ENCODE peak calls at places on chromosomes 5 and 9, in four cellular contexts. One of them, this sample, is unnamed.

GRCh38 chr9:34982352-34982751 is 7.2 kb upstream of the DNAJB5 start:
- DNase-seq in CD4-positive, alpha-beta T cell: no peak
- DNase-seq in tibial artery: peak; percentile 37
- DNase-seq in left ventricle myocardium inferior: no peak
- DNase-seq in this sample: no peak

GRCh38 chr5:78490709-78491485 is 130.5 kb downstream of the SCAMP1 start:
- DNase-seq in CD4-positive, alpha-beta T cell: no peak
- DNase-seq in tibial artery: no peak
- DNase-seq in left ventricle myocardium inferior: no peak
- DNase-seq in this sample: no peak

GRCh38 chr9:136799079-136799853 is 3.1 kb downstream of the CCDC183 start:
- DNase-seq in CD4-positive, alpha-beta T cell: no peak
- DNase-seq in tibial artery: no peak
- DNase-seq in left ventricle myocardium inferior: no peak
- DNase-seq in this sample: peak; percentile 75

GRCh38 chr5:172665049-172665541 is 24.0 kb downstream of the NEURL1B start:
- DNase-seq in CD4-positive, alpha-beta T cell: no peak
- DNase-seq in tibial artery: no peak
- DNase-seq in left ventricle myocardium inferior: no peak
- DNase-seq in this sample: no peak

GRCh38 chr9:18822850-18823249 is 210.2 kb downstream of the SAXO1 start:
- DNase-seq in CD4-positive, alpha-beta T cell: no peak
- DNase-seq in tibial artery: no peak
- DNase-seq in left ventricle myocardium inferior: no peak
- DNase-seq in this sample: no peak

GRCh38 chr5:53733853-53734252 is 173.4 kb downstream of the NDUFS4 start:
- DNase-seq in CD4-positive, alpha-beta T cell: no peak
- DNase-seq in tibial artery: no peak
- DNase-seq in left ventricle myocardium inferior: no peak
- DNase-seq in this sample: no peak

GRCh38 chr5:43192558-43193170 is 639 bp downstream of the NIM1K start:
- DNase-seq in CD4-positive, alpha-beta T cell: no peak
- DNase-seq in tibial artery: no peak
- DNase-seq in left ventricle myocardium inferior: no peak
- DNase-seq in this sample: no peak

GRCh38 chr9:36207016-36207415 is 16.3 kb downstream of the CLTA start:
- DNase-seq in CD4-positive, alpha-beta T cell: no peak
- DNase-seq in tibial artery: no peak
- DNase-seq in left ventricle myocardium inferior: no peak
- DNase-seq in this sample: no peak

GRCh38 chr5:55540024-55540423 is 5.3 kb upstream of the PLPP1 start:
- DNase-seq in CD4-positive, alpha-beta T cell: no peak
- DNase-seq in tibial artery: no peak
- DNase-seq in left ventricle myocardium inferior: no peak
- DNase-seq in this sample: no peak

GRCh38 chr5:170221319-170221718 is 11.5 kb upstream of the C5orf58 start:
- DNase-seq in CD4-positive, alpha-beta T cell: no peak
- DNase-seq in tibial artery: no peak
- DNase-seq in left ventricle myocardium inferior: no peak
- DNase-seq in this sample: no peak

GRCh38 chr9:121125590-121125989 is 50.8 kb downstream of the CNTRL start:
- DNase-seq in CD4-positive, alpha-beta T cell: no peak
- DNase-seq in tibial artery: no peak
- DNase-seq in left ventricle myocardium inferior: no peak
- DNase-seq in this sample: no peak

GRCh38 chr5:135308245-135308644 is 90.8 kb downstream of the MACROH2A1 start:
- DNase-seq in CD4-positive, alpha-beta T cell: no peak
- DNase-seq in tibial artery: no peak
- DNase-seq in left ventricle myocardium inferior: no peak
- DNase-seq in this sample: peak; percentile 23

GRCh38 chr5:119411935-119412623 is 40.2 kb upstream of the HSD17B4 start:
- DNase-seq in CD4-positive, alpha-beta T cell: peak; percentile 43
- DNase-seq in tibial artery: peak; percentile 78
- DNase-seq in left ventricle myocardium inferior: peak; percentile 25
- DNase-seq in this sample: no peak

GRCh38 chr9:77735515-77735914 is 87.4 kb upstream of the GNA14 start:
- DNase-seq in CD4-positive, alpha-beta T cell: no peak
- DNase-seq in tibial artery: no peak
- DNase-seq in left ventricle myocardium inferior: no peak
- DNase-seq in this sample: no peak

GRCh38 chr9:112858625-112859147 is 32.0 kb downstream of the SLC46A2 start:
- DNase-seq in CD4-positive, alpha-beta T cell: no peak
- DNase-seq in tibial artery: no peak
- DNase-seq in left ventricle myocardium inferior: no peak
- DNase-seq in this sample: no peak

DNA sequence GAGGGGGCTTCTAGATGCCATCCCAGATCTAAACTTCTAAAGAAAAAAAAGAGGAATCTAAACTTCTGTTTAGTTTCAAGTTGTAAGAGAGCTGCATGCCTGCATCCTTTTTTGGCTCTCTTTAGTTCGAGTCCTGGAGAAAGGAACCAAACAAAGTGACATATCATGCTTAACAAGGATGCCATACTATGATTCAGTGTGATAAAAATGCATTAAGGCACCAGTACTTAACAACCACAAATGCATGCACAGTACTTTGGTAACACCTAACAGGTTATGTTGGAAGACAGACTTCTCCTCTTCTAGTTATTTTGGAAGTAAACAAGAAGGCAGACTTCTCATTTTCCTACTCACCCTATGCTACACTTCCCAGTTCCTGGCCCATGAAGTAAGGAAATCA is 27.3 kb downstream of the NME5 start:
- DNase-seq in CD4-positive, alpha-beta T cell: no peak
- DNase-seq in tibial artery: no peak
- DNase-seq in left ventricle myocardium inferior: no peak
- DNase-seq in this sample: no peak
- H3K9me3 ChIP-seq in CD4-positive, alpha-beta T cell: no peaks in the 10 kb centered on the region
- H3K9me3 ChIP-seq in tibial artery: no peaks in the 10 kb centered on the region
- H3K9me3 ChIP-seq in left ventricle myocardium inferior: no peaks in the 10 kb centered on the region
- H3K9me3 ChIP-seq in this sample: no peaks in the 10 kb centered on the region

GRCh38 chr9:93132287-93132927 is 1.6 kb downstream of the NINJ1 start:
- DNase-seq in CD4-positive, alpha-beta T cell: no peak
- DNase-seq in tibial artery: peak; percentile 92
- DNase-seq in left ventricle myocardium inferior: peak; percentile 63
- DNase-seq in this sample: peak; percentile 65

GRCh38 chr9:93129691-93130500 is 4.2 kb downstream of the NINJ1 start:
- DNase-seq in CD4-positive, alpha-beta T cell: no peak
- DNase-seq in tibial artery: peak; percentile 72
- DNase-seq in left ventricle myocardium inferior: peak; percentile 75
- DNase-seq in this sample: no peak

GRCh38 chr9:93132946-93133640 is 958 bp downstream of the NINJ1 start:
- DNase-seq in CD4-positive, alpha-beta T cell: no peak
- DNase-seq in tibial artery: peak; percentile 86
- DNase-seq in left ventricle myocardium inferior: no peak
- DNase-seq in this sample: no peak

GRCh38 chr9:93130861-93131481 is 3.1 kb downstream of the NINJ1 start:
- DNase-seq in CD4-positive, alpha-beta T cell: no peak
- DNase-seq in tibial artery: peak; percentile 81
- DNase-seq in left ventricle myocardium inferior: peak; percentile 58
- DNase-seq in this sample: no peak

DNA sequence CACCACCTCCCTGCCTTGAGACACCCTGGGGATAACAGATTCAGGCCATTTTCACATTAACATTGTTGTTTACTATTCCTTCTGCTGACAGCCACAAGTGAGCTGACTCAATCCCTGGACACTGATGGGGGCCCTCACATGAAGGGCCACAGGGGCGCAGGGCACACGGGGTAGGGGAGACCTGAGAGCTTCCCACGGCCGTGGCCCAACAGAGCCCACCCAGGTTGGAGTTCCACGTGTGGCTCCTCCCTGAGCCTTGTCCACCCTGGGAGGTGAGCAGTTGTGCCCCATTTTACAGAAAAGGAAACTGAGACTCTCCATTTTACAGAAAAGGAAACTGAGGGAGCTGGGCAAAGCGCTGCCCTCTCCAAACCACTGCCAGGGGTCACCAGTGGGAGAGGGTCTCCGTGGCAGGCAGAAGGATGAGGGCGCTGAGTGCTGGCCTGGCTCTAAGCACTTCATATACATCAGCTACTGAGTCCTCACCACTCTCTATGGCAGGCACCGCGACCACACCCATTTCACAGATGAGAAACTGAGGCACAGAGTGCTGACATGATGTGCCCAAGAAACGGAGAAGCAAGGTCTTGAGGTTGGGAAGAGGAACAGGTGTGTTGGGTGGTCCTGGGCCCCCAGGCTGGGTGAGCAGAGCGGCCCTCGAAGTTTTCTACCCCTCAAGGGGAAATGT is 2.3 kb downstream of the NINJ1 start:
- DNase-seq in CD4-positive, alpha-beta T cell: no peak
- DNase-seq in tibial artery: no peak
- DNase-seq in left ventricle myocardium inferior: no peak
- DNase-seq in this sample: no peak
- H3K27ac ChIP-seq in CD4-positive, alpha-beta T cell: peak overlapping the region; percentile 27
- H3K27ac ChIP-seq in tibial artery: peak overlapping the region; percentile 98
- H3K27ac ChIP-seq in left ventricle myocardium inferior: peak overlapping the region; percentile 93
- H3K27ac ChIP-seq in this sample: no peak overlapping the region

DNA sequence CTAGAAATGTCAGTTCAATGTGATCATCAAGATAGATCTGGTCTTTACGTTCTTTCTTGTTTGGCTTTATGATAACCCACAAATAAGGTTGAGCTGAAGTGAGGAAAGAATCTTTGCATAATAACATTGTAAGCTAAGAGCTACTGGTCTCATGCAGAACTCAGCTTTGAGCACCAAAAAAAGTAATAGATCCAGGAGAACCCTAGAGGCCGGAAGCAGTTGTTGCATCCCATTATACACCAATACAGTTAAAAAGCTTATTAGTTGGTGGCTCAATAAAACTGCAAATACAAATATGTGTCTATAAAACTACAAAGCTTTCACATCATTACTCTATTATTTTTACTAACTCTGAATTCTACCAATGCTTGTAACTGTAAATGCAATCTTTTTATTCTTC is 85.5 kb upstream of the NUDT12 start:
- DNase-seq in CD4-positive, alpha-beta T cell: no peak
- DNase-seq in tibial artery: no peak
- DNase-seq in left ventricle myocardium inferior: no peak
- DNase-seq in this sample: no peak
- TF ChIP-seq CTCF in CD4-positive, alpha-beta T cell: no peak
- TF ChIP-seq CTCF in tibial artery: no peak
- TF ChIP-seq CTCF in left ventricle myocardium inferior: no peak
- TF ChIP-seq CTCF in this sample: peak; percentile 15

GRCh38 chr5:178883815-178884430 is 11.8 kb upstream of the ZFP2 start:
- DNase-seq in CD4-positive, alpha-beta T cell: no peak
- DNase-seq in tibial artery: no peak
- DNase-seq in left ventricle myocardium inferior: no peak
- DNase-seq in this sample: no peak
- H3K9me3 ChIP-seq in CD4-positive, alpha-beta T cell: peaks cover 94% of the 10 kb centered on the region
- H3K9me3 ChIP-seq in tibial artery: peaks cover 95% of the 10 kb centered on the region
- H3K9me3 ChIP-seq in left ventricle myocardium inferior: peaks cover 100% of the 10 kb centered on the region
- H3K9me3 ChIP-seq in this sample: peaks cover 66% of the 10 kb centered on the region

GRCh38 chr9:68704498-68704803 is 589 bp upstream of the PIP5K1B start:
- DNase-seq in CD4-positive, alpha-beta T cell: no peak
- DNase-seq in tibial artery: no peak
- DNase-seq in left ventricle myocardium inferior: no peak
- DNase-seq in this sample: no peak

GRCh38 chr9:68704804-68705635 is at the start of gene PIP5K1B:
- DNase-seq in CD4-positive, alpha-beta T cell: no peak
- DNase-seq in tibial artery: peak; percentile 80
- DNase-seq in left ventricle myocardium inferior: peak; percentile 77
- DNase-seq in this sample: peak; percentile 76

GRCh38 chr9:68706579-68707201 is 1.6 kb downstream of the PIP5K1B start:
- DNase-seq in CD4-positive, alpha-beta T cell: no peak
- DNase-seq in tibial artery: no peak
- DNase-seq in left ventricle myocardium inferior: no peak
- DNase-seq in this sample: no peak

GRCh38 chr9:68708089-68708488 is 3.0 kb downstream of the PIP5K1B start:
- DNase-seq in CD4-positive, alpha-beta T cell: no peak
- DNase-seq in tibial artery: no peak
- DNase-seq in left ventricle myocardium inferior: no peak
- DNase-seq in this sample: no peak

DNA sequence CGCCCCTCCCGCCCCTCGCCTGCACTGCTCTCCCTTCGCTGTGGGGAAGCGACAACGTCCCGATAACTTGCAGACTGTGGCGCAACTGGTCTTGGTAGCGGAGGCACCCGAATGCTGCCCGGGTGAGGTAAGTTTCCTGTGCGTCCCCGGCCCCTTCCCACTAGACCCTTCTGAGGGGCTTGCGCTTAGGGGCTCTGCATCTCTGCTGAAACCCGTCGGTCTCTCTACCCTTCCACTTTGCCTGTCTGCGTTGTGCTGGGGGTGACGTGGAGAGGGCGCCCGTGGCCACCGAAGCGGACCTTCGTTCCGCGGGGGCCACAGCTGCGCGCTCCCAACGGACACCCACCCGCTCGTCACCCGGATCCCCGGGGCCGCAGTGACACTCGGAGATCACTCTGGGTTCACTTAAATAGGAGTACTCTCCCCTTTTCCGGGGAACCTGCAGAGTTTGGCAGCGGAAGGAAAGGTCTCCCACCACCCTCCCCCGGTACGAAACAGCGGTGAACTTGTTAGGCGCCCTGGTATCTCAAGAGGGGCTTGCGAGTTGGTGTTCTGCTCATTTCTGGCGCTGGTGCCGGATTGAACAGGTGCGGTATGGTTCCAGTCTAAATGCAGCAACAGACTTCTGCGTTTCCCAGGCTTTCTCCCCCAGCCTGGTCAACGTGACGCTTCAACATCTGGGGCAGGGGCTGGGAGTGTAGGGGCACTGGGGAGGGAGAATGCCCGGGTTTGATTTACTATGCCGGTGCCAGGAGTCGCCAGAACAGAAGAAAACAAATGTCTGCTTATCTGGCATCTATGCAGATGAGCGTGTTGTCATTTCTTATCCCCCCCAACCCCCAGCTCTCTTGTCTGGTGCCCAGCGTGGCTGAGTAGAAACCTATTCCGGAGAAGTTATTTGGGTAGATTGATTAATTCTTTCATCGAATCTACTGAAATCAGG is 867 bp downstream of the PIP5K1B start:
- DNase-seq in CD4-positive, alpha-beta T cell: no peak
- DNase-seq in tibial artery: peak; percentile 66
- DNase-seq in left ventricle myocardium inferior: peak; percentile 55
- DNase-seq in this sample: no peak
- H3K27ac ChIP-seq in CD4-positive, alpha-beta T cell: no peak overlapping the region
- H3K27ac ChIP-seq in tibial artery: peak overlapping the region; percentile 78
- H3K27ac ChIP-seq in left ventricle myocardium inferior: peak overlapping the region; percentile 93
- H3K27ac ChIP-seq in this sample: no peak overlapping the region

DNA sequence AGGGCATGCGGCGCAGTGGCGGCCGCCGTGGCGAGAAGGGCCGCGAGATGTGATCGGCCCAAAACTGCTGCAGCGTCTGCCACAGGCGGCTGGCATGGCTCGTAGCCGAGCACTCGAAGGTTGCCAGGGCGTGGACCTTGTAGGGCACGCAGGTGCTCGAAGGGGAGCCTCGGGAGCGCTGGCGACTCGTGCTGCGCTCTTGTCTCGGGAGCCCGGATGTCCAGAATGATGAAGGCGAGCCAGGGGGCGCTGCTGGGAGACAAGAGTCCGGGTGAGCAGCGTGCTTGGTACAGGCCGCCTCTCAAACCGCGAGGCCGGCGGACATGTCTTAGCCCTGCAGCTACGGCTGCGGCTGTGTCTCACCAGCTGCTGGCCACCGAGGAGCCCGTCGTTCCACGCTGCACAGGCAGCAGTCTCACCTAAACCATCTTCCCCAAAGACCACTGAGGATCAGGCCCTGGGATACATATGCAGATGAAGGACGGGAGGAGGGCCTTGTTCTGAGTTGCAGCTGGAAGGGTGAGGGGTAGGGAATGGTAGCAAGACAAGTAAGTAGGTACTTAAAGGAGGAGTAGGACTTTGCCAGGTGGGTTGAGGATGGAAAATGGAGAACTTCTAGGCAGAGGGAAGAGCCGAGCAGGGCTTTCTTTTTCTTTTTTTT is 1.7 kb downstream of the CBY3 start:
- DNase-seq in CD4-positive, alpha-beta T cell: peak; percentile 37
- DNase-seq in tibial artery: peak; percentile 83
- DNase-seq in left ventricle myocardium inferior: peak; percentile 73
- DNase-seq in this sample: peak; percentile 76
- TF ChIP-seq CTCF in CD4-positive, alpha-beta T cell: peak; percentile 52
- TF ChIP-seq CTCF in tibial artery: peak; percentile 37
- TF ChIP-seq CTCF in left ventricle myocardium inferior: peak; percentile 54
- TF ChIP-seq CTCF in this sample: peak; percentile 49